ENCODE peak calls at places on chromosomes 7 and 10, in four cellular contexts. One of them, this sample, is unnamed. For H3K36me3, the result is how much of the 10 kb centered on the place peaks cover.

GRCh38 chr7:129295015-129295423 is 70.2 kb downstream of the AHCYL2 start:
- DNase-seq in testis: no peak
- DNase-seq in IMR-90: peak
- DNase-seq in fibroblast of lung: peak
- DNase-seq in this sample: peak

GRCh38 chr7:43694399-43694748 is 34.9 kb downstream of the COA1 start:
- DNase-seq in fibroblast of lung: peak
- DNase-seq in IMR-90: peak
- DNase-seq in testis: no peak
- DNase-seq in this sample: no peak

GRCh38 chr7:23530355-23530754 is 1.4 kb downstream of the TRA2A start:
- DNase-seq in IMR-90: peak
- DNase-seq in fibroblast of lung: peak
- DNase-seq in testis: no peak
- DNase-seq in this sample: peak

GRCh38 chr7:32890010-32890552 is 1.5 kb downstream of the KBTBD2 start:
- DNase-seq in IMR-90: peak
- DNase-seq in testis: peak
- DNase-seq in fibroblast of lung: peak
- DNase-seq in this sample: no peak

GRCh38 chr10:133176546-133176945 is 16.5 kb downstream of the KNDC1 start:
- DNase-seq in fibroblast of lung: no peak
- DNase-seq in testis: no peak
- DNase-seq in IMR-90: no peak
- DNase-seq in this sample: no peak

GRCh38 chr10:48974757-48975156 is 35.1 kb upstream of the LRRC18 start:
- DNase-seq in fibroblast of lung: no peak
- DNase-seq in testis: no peak
- DNase-seq in IMR-90: no peak
- DNase-seq in this sample: no peak

GRCh38 chr7:72114129-72114528 is 298.0 kb downstream of the CALN1 start:
- DNase-seq in fibroblast of lung: no peak
- DNase-seq in IMR-90: no peak
- DNase-seq in testis: no peak
- DNase-seq in this sample: no peak

GRCh38 chr7:2003451-2003930 is 229.3 kb downstream of the MAD1L1 start:
- DNase-seq in fibroblast of lung: no peak
- DNase-seq in testis: no peak
- DNase-seq in IMR-90: no peak
- DNase-seq in this sample: no peak

GRCh38 chr7:150962743-150963399 is 15.2 kb downstream of the KCNH2 start:
- DNase-seq in fibroblast of lung: peak
- DNase-seq in testis: peak
- DNase-seq in IMR-90: peak
- DNase-seq in this sample: peak

GRCh38 chr7:94665426-94665825 is 9.5 kb upstream of the SGCE start:
- DNase-seq in IMR-90: no peak
- DNase-seq in testis: no peak
- DNase-seq in fibroblast of lung: no peak
- DNase-seq in this sample: no peak

DNA sequence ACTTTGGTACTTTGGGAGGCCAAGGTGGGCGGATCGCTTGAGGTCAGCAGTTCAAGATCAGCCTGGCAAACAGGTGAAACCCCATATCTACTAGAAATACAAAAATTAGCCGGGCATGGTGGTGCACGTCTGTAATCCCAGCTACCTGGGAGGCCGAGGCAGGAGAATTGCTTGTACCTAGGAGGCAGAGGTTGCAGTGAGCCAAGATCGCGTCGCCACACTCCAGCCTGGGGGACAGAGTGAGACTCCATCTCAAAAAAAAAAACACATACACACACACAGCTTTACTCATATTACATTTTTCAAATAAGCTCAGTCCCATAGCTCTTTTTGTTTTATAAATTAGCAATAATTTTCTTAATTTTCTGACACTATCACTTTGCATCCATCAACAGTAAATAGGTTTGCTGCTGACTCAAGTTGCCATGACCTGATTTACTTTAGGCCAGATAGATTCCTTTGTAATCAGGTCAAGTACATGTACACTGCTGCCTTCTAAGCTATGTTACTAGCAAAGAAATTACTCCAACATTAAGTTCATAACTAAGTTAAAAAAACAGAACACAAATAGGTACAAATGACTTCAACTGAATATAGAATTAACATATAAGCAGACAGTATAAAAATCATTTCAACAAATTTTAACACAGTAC is 31.5 kb downstream of the WAPL start:
- DNase-seq in IMR-90: no peak
- DNase-seq in fibroblast of lung: no peak
- DNase-seq in testis: no peak
- DNase-seq in this sample: no peak
- H3K36me3 ChIP-seq in IMR-90: under half
- H3K36me3 ChIP-seq in fibroblast of lung: under half
- H3K36me3 ChIP-seq in testis: under half
- H3K36me3 ChIP-seq in this sample: under half

GRCh38 chr10:101579516-101579870 is 8.6 kb downstream of the POLL start:
- DNase-seq in fibroblast of lung: no peak
- DNase-seq in IMR-90: no peak
- DNase-seq in testis: no peak
- DNase-seq in this sample: no peak
- H3K36me3 ChIP-seq in fibroblast of lung: under half
- H3K36me3 ChIP-seq in IMR-90: under half
- H3K36me3 ChIP-seq in testis: under half
- H3K36me3 ChIP-seq in this sample: under half

GRCh38 chr7:100881136-100881535 is 6.2 kb downstream of the SRRT start:
- DNase-seq in testis: no peak
- DNase-seq in IMR-90: no peak
- DNase-seq in fibroblast of lung: no peak
- DNase-seq in this sample: no peak
- H3K36me3 ChIP-seq in testis: under half
- H3K36me3 ChIP-seq in IMR-90: half or more
- H3K36me3 ChIP-seq in fibroblast of lung: under half
- H3K36me3 ChIP-seq in this sample: half or more

DNA sequence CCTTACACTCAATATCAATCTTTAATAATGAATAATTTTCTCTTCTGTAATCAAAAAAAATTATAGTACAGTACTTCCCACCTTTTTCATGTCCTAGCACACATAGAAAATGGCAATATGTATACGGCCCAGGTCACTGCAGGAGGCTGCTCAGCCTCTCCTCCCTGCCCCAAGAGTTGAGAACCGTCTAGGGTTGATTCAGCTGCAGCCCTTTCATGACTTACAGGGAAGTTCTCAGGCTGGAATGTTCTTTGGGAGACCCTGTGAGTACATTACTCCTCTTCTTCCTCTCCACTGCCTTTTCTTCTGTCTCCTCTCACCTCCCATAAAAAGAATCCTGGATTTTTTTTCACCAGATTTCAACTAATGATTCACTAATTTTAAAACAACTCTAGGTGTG is 180.0 kb downstream of the HDAC9 start:
- DNase-seq in IMR-90: no peak
- DNase-seq in fibroblast of lung: no peak
- DNase-seq in testis: no peak
- DNase-seq in this sample: no peak
- H3K36me3 ChIP-seq in IMR-90: under half
- H3K36me3 ChIP-seq in fibroblast of lung: under half
- H3K36me3 ChIP-seq in testis: under half
- H3K36me3 ChIP-seq in this sample: under half

GRCh38 chr10:6227346-6227745 is 24.6 kb downstream of the PFKFB3 start:
- DNase-seq in IMR-90: no peak
- DNase-seq in testis: no peak
- DNase-seq in fibroblast of lung: no peak
- DNase-seq in this sample: no peak
- H3K36me3 ChIP-seq in IMR-90: half or more
- H3K36me3 ChIP-seq in testis: under half
- H3K36me3 ChIP-seq in fibroblast of lung: under half
- H3K36me3 ChIP-seq in this sample: under half

DNA sequence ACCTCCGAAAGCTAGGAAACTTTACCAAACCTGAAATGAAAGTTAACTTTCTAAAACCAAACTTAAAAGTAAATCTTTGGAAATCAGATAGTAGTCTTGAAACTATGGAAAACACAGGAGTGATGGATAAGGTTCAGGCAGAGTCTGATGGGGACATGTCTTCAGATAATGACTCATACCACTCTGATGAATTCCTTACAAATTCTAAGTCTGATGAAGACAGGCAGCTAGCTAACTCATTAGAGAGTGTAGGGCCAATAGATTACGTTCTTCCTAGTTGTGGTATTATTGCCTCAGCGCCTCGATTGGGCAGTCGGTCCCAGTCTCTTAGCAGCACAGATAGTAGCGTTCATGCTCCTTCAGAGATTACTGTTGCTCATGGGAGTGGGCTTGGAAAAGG is 45.9 kb downstream of the MCMBP start:
- DNase-seq in fibroblast of lung: no peak
- DNase-seq in IMR-90: no peak
- DNase-seq in testis: no peak
- DNase-seq in this sample: no peak
- H3K36me3 ChIP-seq in fibroblast of lung: under half
- H3K36me3 ChIP-seq in IMR-90: under half
- H3K36me3 ChIP-seq in testis: under half
- H3K36me3 ChIP-seq in this sample: under half

GRCh38 chr7:138569418-138569817 is 109.4 kb downstream of the TRIM24 start:
- DNase-seq in IMR-90: no peak
- DNase-seq in fibroblast of lung: no peak
- DNase-seq in testis: no peak
- DNase-seq in this sample: no peak
- H3K36me3 ChIP-seq in IMR-90: under half
- H3K36me3 ChIP-seq in fibroblast of lung: under half
- H3K36me3 ChIP-seq in testis: under half
- H3K36me3 ChIP-seq in this sample: half or more

This sample was measured in BE2C.